ENCODE peak calls at places on chromosomes 11 and 22, in ten cellular contexts. One of them, this sample, is unnamed.

GRCh38 chr11:72553748-72554147 is 119.4 kb upstream of the CLPB start:
- DNase-seq in mucosa of descending colon: peak; percentile 21
- DNase-seq in heart left ventricle: no peak
- DNase-seq in NCI-H2171 treated with DMSO at 0.1 percent for 48 hours: no peak
- DNase-seq in tibial nerve: no peak
- DNase-seq in tibial artery: no peak
- DNase-seq in KBM-7: peak; percentile 54
- DNase-seq in BJ: no peak
- DNase-seq in Peyer's patch: no peak
- DNase-seq in T-helper 1 cell: no peak
- DNase-seq in this sample: no peak

GRCh38 chr11:126231725-126232459 is 20.3 kb downstream of the FAM118B start:
- DNase-seq in mucosa of descending colon: no peak
- DNase-seq in heart left ventricle: no peak
- DNase-seq in NCI-H2171 treated with DMSO at 0.1 percent for 48 hours: no peak
- DNase-seq in tibial nerve: no peak
- DNase-seq in tibial artery: no peak
- DNase-seq in KBM-7: no peak
- DNase-seq in BJ: no peak
- DNase-seq in Peyer's patch: no peak
- DNase-seq in T-helper 1 cell: no peak
- DNase-seq in this sample: no peak

GRCh38 chr11:115408036-115408911 is 95.9 kb downstream of the CADM1 start:
- DNase-seq in mucosa of descending colon: no peak
- DNase-seq in heart left ventricle: no peak
- DNase-seq in NCI-H2171 treated with DMSO at 0.1 percent for 48 hours: no peak
- DNase-seq in tibial nerve: no peak
- DNase-seq in tibial artery: no peak
- DNase-seq in KBM-7: no peak
- DNase-seq in BJ: peak; percentile 14
- DNase-seq in Peyer's patch: no peak
- DNase-seq in T-helper 1 cell: no peak
- DNase-seq in this sample: no peak

GRCh38 chr22:39309364-39309861 is 10.0 kb downstream of the RPL3 start:
- DNase-seq in mucosa of descending colon: no peak
- DNase-seq in heart left ventricle: peak; percentile 59
- DNase-seq in NCI-H2171 treated with DMSO at 0.1 percent for 48 hours: no peak
- DNase-seq in tibial nerve: no peak
- DNase-seq in tibial artery: no peak
- DNase-seq in KBM-7: no peak
- DNase-seq in BJ: no peak
- DNase-seq in Peyer's patch: no peak
- DNase-seq in T-helper 1 cell: no peak
- DNase-seq in this sample: no peak

GRCh38 chr11:118662401-118663271 is 16.8 kb downstream of the TREH start:
- DNase-seq in mucosa of descending colon: no peak
- DNase-seq in heart left ventricle: peak; percentile 36
- DNase-seq in NCI-H2171 treated with DMSO at 0.1 percent for 48 hours: no peak
- DNase-seq in tibial nerve: no peak
- DNase-seq in tibial artery: no peak
- DNase-seq in KBM-7: no peak
- DNase-seq in BJ: no peak
- DNase-seq in Peyer's patch: no peak
- DNase-seq in T-helper 1 cell: no peak
- DNase-seq in this sample: no peak

GRCh38 chr11:7892751-7893356 is 38.2 kb downstream of the OR10A6 start:
- DNase-seq in mucosa of descending colon: peak; percentile 21
- DNase-seq in heart left ventricle: no peak
- DNase-seq in NCI-H2171 treated with DMSO at 0.1 percent for 48 hours: peak; percentile 22
- DNase-seq in tibial nerve: no peak
- DNase-seq in tibial artery: no peak
- DNase-seq in KBM-7: peak; percentile 65
- DNase-seq in BJ: no peak
- DNase-seq in Peyer's patch: no peak
- DNase-seq in T-helper 1 cell: no peak
- DNase-seq in this sample: no peak

GRCh38 chr11:115317428-115318185 is 186.6 kb downstream of the CADM1 start:
- DNase-seq in mucosa of descending colon: no peak
- DNase-seq in heart left ventricle: no peak
- DNase-seq in NCI-H2171 treated with DMSO at 0.1 percent for 48 hours: peak; percentile 84
- DNase-seq in tibial nerve: no peak
- DNase-seq in tibial artery: no peak
- DNase-seq in KBM-7: no peak
- DNase-seq in BJ: no peak
- DNase-seq in Peyer's patch: no peak
- DNase-seq in T-helper 1 cell: no peak
- DNase-seq in this sample: no peak

GRCh38 chr11:2580444-2581050 is 119.2 kb downstream of the KCNQ1OT1 start:
- DNase-seq in mucosa of descending colon: no peak
- DNase-seq in heart left ventricle: peak; percentile 42
- DNase-seq in NCI-H2171 treated with DMSO at 0.1 percent for 48 hours: no peak
- DNase-seq in tibial nerve: no peak
- DNase-seq in tibial artery: peak; percentile 17
- DNase-seq in KBM-7: no peak
- DNase-seq in BJ: no peak
- DNase-seq in Peyer's patch: peak; percentile 37
- DNase-seq in T-helper 1 cell: no peak
- DNase-seq in this sample: no peak

GRCh38 chr11:11980841-11981308 is 27.6 kb downstream of the DKK3 start:
- DNase-seq in mucosa of descending colon: no peak
- DNase-seq in heart left ventricle: no peak
- DNase-seq in NCI-H2171 treated with DMSO at 0.1 percent for 48 hours: no peak
- DNase-seq in tibial nerve: no peak
- DNase-seq in tibial artery: no peak
- DNase-seq in KBM-7: no peak
- DNase-seq in BJ: no peak
- DNase-seq in Peyer's patch: no peak
- DNase-seq in T-helper 1 cell: no peak
- DNase-seq in this sample: no peak

This sample was measured in T1000.